ENCODE peak calls at places on chromosomes 5 and 9, in seven cellular contexts. V is spleen, X is NCI-H1694 treated with DMSO at 0.1 percent for 48 hours, K is lower lobe of right lung, M is aorta, G is amniotic stem cell, Q is dorsolateral prefrontal cortex. R is an unnamed sample.

GRCh38 chr5:132209131-132209530 is 18.5 kb downstream of the P4HA2 start:
- DNase-seq in V (no peak), X (no peak), K (no peak), M (no peak), G (no peak), Q (no peak), R (no peak)

GRCh38 chr5:170270670-170271069 is 26.9 kb downstream of the LCP2 start:
- DNase-seq in V (no peak), X (no peak), K (no peak), M (no peak), G (no peak), Q (no peak), R (no peak)

GRCh38 chr9:33285502-33285901 is 4.8 kb upstream of the NFX1 start:
- DNase-seq in V (no peak), X (no peak), K (no peak), M (no peak), G (no peak), Q (no peak), R (no peak)

GRCh38 chr5:143767162-143767561 is 44.8 kb upstream of the HMHB1 start:
- DNase-seq in V (no peak), X (no peak), K (no peak), M (no peak), G (no peak), Q (no peak), R (no peak)

GRCh38 chr9:84667571-84668203 is 1.8 kb upstream of the NTRK2 start:
- DNase-seq in V (no peak), X (no peak), K (no peak), M (no peak), G (no peak), Q (no peak), R (peak)

GRCh38 chr5:105687493-105687892 is 1983.2 kb downstream of the EFNA5 start:
- DNase-seq in V (no peak), X (no peak), K (no peak), M (no peak), G (no peak), Q (no peak), R (no peak)

GRCh38 chr5:7717691-7718090 is 133.2 kb downstream of the CFAP90 start:
- DNase-seq in V (no peak), X (no peak), K (no peak), M (no peak), G (no peak), Q (no peak), R (no peak)

GRCh38 chr9:30670805-30671562 is 1713.5 kb upstream of the ACO1 start:
- DNase-seq in V (no peak), X (no peak), K (peak), M (peak), G (no peak), Q (no peak), R (no peak)

GRCh38 chr5:137481596-137481995 is 17.5 kb downstream of the SPOCK1 start:
- DNase-seq in V (no peak), X (no peak), K (no peak), M (no peak), G (no peak), Q (no peak), R (peak)

GRCh38 chr5:77852514-77853352 is 76.6 kb upstream of the TBCA start:
- DNase-seq in V (peak), X (no peak), K (no peak), M (peak), G (no peak), Q (peak), R (peak)

GRCh38 chr5:133130387-133131118 is 78.7 kb downstream of the HSPA4 start:
- DNase-seq in V (no peak), X (no peak), K (no peak), M (no peak), G (no peak), Q (no peak), R (peak)

GRCh38 chr9:83715221-83715620 is 7.5 kb upstream of the UBQLN1 start:
- DNase-seq in V (no peak), X (no peak), K (no peak), M (no peak), G (no peak), Q (no peak), R (no peak)

GRCh38 chr5:175892401-175892800 is 21.0 kb downstream of the CPLX2 start:
- DNase-seq in V (no peak), X (no peak), K (no peak), M (no peak), G (no peak), Q (no peak), R (no peak)

GRCh38 chr5:143065185-143065584 is 295.0 kb downstream of the ARHGAP26 start:
- DNase-seq in V (no peak), X (no peak), K (no peak), M (no peak), G (no peak), Q (no peak), R (no peak)

GRCh38 chr5:109944461-109944860 is 254.7 kb downstream of the MAN2A1 start:
- DNase-seq in V (no peak), X (no peak), K (no peak), M (no peak), G (no peak), Q (no peak), R (peak)

GRCh38 chr5:143453722-143454121 is 50.2 kb upstream of the NR3C1 start:
- DNase-seq in V (no peak), X (no peak), K (no peak), M (no peak), G (no peak), Q (no peak), R (no peak)

GRCh38 chr5:133895979-133896378 is 72.4 kb downstream of the C5orf15 start:
- DNase-seq in V (peak), X (no peak), K (no peak), M (no peak), G (no peak), Q (no peak), R (peak)

GRCh38 chr9:16828335-16829281 is 41.9 kb downstream of the BNC2 start:
- DNase-seq in V (no peak), X (no peak), K (no peak), M (peak), G (no peak), Q (no peak), R (peak)

GRCh38 chr9:7042124-7042523 is 284.4 kb downstream of the KDM4C start:
- DNase-seq in V (no peak), X (no peak), K (no peak), M (no peak), G (no peak), Q (no peak), R (peak)

GRCh38 chr5:179343902-179344300 is 1.4 kb downstream of the ADAMTS2 start:
- DNase-seq in V (peak), X (no peak), K (no peak), M (no peak), G (peak), Q (no peak), R (no peak)

GRCh38 chr9:123346826-123347225 is 9.2 kb upstream of the CRB2 start:
- DNase-seq in V (no peak), X (no peak), K (no peak), M (no peak), G (no peak), Q (no peak), R (no peak)

GRCh38 chr5:170880084-170880483 is 18.3 kb downstream of the RANBP17 start:
- DNase-seq in V (no peak), X (no peak), K (no peak), M (no peak), G (no peak), Q (no peak), R (no peak)

GRCh38 chr5:132065351-132065937 is 5.0 kb downstream of the IL3 start:
- DNase-seq in V (peak), X (peak), K (peak), M (peak), G (peak), Q (no peak), R (peak)

GRCh38 chr9:4297151-4297794 is 2.6 kb downstream of the GLIS3 start:
- DNase-seq in V (peak), X (peak), K (peak), M (peak), G (peak), Q (peak), R (peak)

GRCh38 chr5:56852228-56853000 is 37.1 kb downstream of the MAP3K1 start:
- DNase-seq in V (no peak), X (no peak), K (no peak), M (no peak), G (no peak), Q (no peak), R (peak)